ENCODE peak calls at places on chromosomes 3 and 15, in eight cellular contexts. X is HCT116; A is OCI-LY7; D is heart right ventricle; G is CD8-positive, alpha-beta memory T cell; B is cardiac muscle cell; T is MM.1S; R is A549. C is an unnamed sample. For H3K4me1, the result is how much of the 10 kb centered on the place peaks cover.

GRCh38 chr3:71579934-71580318 is 3.6 kb downstream of the FOXP1 start:
- DNase-seq in T (no peak), R (peak), A (peak), X (no peak), G (no peak), D (no peak), B (peak), C (peak)

GRCh38 chr15:41289953-41290352 is 42.4 kb downstream of the OIP5 start:
- DNase-seq in T (no peak), A (no peak), D (no peak), B (no peak), G (no peak), R (no peak), X (no peak), C (no peak)

GRCh38 chr15:45522179-45522930 is at the start of gene SLC30A4:
- DNase-seq in D (peak), G (peak), A (peak), T (peak), B (peak), X (no peak), R (peak), C (peak)

GRCh38 chr3:71201939-71202338 is 381.6 kb downstream of the FOXP1 start:
- DNase-seq in R (no peak), B (peak), D (peak), G (no peak), T (no peak), A (no peak), X (no peak), C (no peak)

GRCh38 chr3:58722526-58722925 is 56.0 kb upstream of the FAM3D start:
- DNase-seq in X (no peak), T (no peak), R (no peak), B (no peak), D (no peak), A (no peak), G (no peak), C (no peak)

GRCh38 chr15:66827039-66827697 is 125.1 kb downstream of the SMAD6 start:
- DNase-seq in R (no peak), G (no peak), T (no peak), X (no peak), D (no peak), A (no peak), B (no peak), C (no peak)

GRCh38 chr15:40914486-40914885 is 14.7 kb upstream of the DLL4 start:
- DNase-seq in B (no peak), A (peak), D (no peak), G (no peak), R (no peak), X (no peak), T (no peak), C (no peak)

GRCh38 chr3:71152892-71153265 is 430.6 kb downstream of the FOXP1 start:
- DNase-seq in X (no peak), D (no peak), R (no peak), A (no peak), G (no peak), B (no peak), T (no peak), C (peak)

GRCh38 chr15:52236015-52236414 is 44.8 kb upstream of the GNB5 start:
- DNase-seq in T (no peak), A (no peak), D (no peak), B (peak), G (no peak), R (no peak), X (no peak), C (no peak)

GRCh38 chr3:126816956-126817777 is 113.1 kb downstream of the CHCHD6 start:
- DNase-seq in X (no peak), R (no peak), A (no peak), T (peak), D (no peak), G (no peak), B (peak), C (no peak)

GRCh38 chr15:57537072-57537471 is 54.6 kb upstream of the MYZAP start:
- DNase-seq in B (peak), X (peak), R (peak), D (no peak), G (no peak), A (no peak), T (no peak), C (no peak)

GRCh38 chr3:42189746-42190145 is 76.2 kb downstream of the CCK start:
- DNase-seq in B (no peak), R (no peak), D (no peak), X (no peak), G (no peak), A (no peak), T (no peak), C (no peak)

GRCh38 chr3:37741644-37742043 is 120.0 kb upstream of the CTDSPL start:
- DNase-seq in R (peak), B (peak), G (no peak), D (peak), X (peak), T (no peak), A (peak), C (no peak)

GRCh38 chr15:92000709-92001108 is 147.2 kb downstream of the SLCO3A1 start:
- DNase-seq in G (no peak), R (no peak), D (no peak), B (no peak), T (no peak), A (peak), X (no peak), C (no peak)

GRCh38 chr3:146501752-146502151 is 32.4 kb upstream of the PLSCR2 start:
- DNase-seq in A (no peak), R (no peak), T (no peak), B (no peak), X (no peak), G (no peak), D (no peak), C (no peak)

GRCh38 chr15:75156306-75157215 is 45.1 kb upstream of the C15orf39 start:
- DNase-seq in T (no peak), R (peak), A (no peak), G (no peak), X (no peak), B (no peak), D (no peak), C (peak)

GRCh38 chr15:58453931-58454793 is 22.4 kb downstream of the LIPC start:
- DNase-seq in X (no peak), G (no peak), T (no peak), B (no peak), A (no peak), D (no peak), R (no peak), C (no peak)

GRCh38 chr3:42500909-42501308 is 1.5 kb upstream of the VIPR1 start:
- DNase-seq in G (no peak), T (no peak), D (no peak), B (no peak), R (no peak), X (no peak), A (no peak), C (no peak)

GRCh38 chr15:65032823-65033537 is 3.5 kb upstream of the MTFMT start:
- DNase-seq in T (peak), D (peak), B (peak), A (peak), G (peak), R (peak), X (peak), C (peak)

GRCh38 chr3:153396581-153396980 is 234.6 kb downstream of the RAP2B start:
- DNase-seq in T (peak), D (no peak), X (no peak), R (no peak), B (no peak), G (no peak), A (no peak), C (no peak)

GRCh38 chr3:30637310-30638227 is 31.2 kb downstream of the TGFBR2 start:
- DNase-seq in G (no peak), T (no peak), A (no peak), D (no peak), X (no peak), B (no peak), R (no peak), C (no peak)

GRCh38 chr3:177035678-177036077 is 161.6 kb downstream of the TBL1XR1 start:
- DNase-seq in B (no peak), R (no peak), X (no peak), D (no peak), T (no peak), A (no peak), G (no peak), C (no peak)

GRCh38 chr3:58271901-58272501 is 34.0 kb upstream of the RPP14 start:
- DNase-seq in X (peak), T (no peak), B (peak), D (no peak), A (no peak), R (peak), G (no peak), C (no peak)

GRCh38 chr3:8987673-8988655 is 24.7 kb upstream of the RAD18 start:
- DNase-seq in T (peak), D (peak), X (peak), B (peak), R (peak), A (peak), G (peak), C (peak)

GRCh38 chr15:95262866-95263564 is 1031.7 kb downstream of the MCTP2 start:
- DNase-seq in A (no peak), X (no peak), D (no peak), G (no peak), B (peak), T (no peak), R (no peak), C (no peak)

GRCh38 chr3:32842987-32843386 is 25.2 kb downstream of the TRIM71 start:
- DNase-seq in X (no peak), R (no peak), B (no peak), D (no peak), A (no peak), T (no peak), G (no peak), C (no peak)

GRCh38 chr3:32843504-32844321 is 25.9 kb downstream of the TRIM71 start:
- DNase-seq in G (no peak), X (no peak), T (no peak), R (no peak), A (no peak), B (no peak), D (no peak), C (no peak)

GRCh38 chr3:32842531-32842931 is 24.7 kb downstream of the TRIM71 start:
- DNase-seq in D (no peak), X (no peak), B (no peak), T (peak), A (peak), G (no peak), R (no peak), C (no peak)

GRCh38 chr3:32844322-32844654 is 26.5 kb downstream of the TRIM71 start:
- DNase-seq in A (no peak), G (no peak), T (no peak), B (no peak), R (no peak), X (no peak), D (no peak), C (no peak)

GRCh38 chr3:32844914-32845313 is 27.1 kb downstream of the TRIM71 start:
- DNase-seq in D (no peak), X (no peak), B (no peak), G (no peak), A (no peak), T (no peak), R (no peak), C (no peak)
- H3K4me1 ChIP-seq in D (under half), X (under half), B (half or more), G (under half), A (under half), T (under half), R (under half), C (half or more)

GRCh38 chr3:175792245-175792644 is 933.1 kb downstream of the NAALADL2 start:
- DNase-seq in R (no peak), T (no peak), A (no peak), X (no peak), B (no peak), G (no peak), D (no peak), C (no peak)
- H3K4me3 ChIP-seq in R (no peak), T (no peak), A (no peak), X (no peak), B (no peak), G (no peak), D (no peak), C (no peak)

GRCh38 chr15:68623301-68623892 is 44.6 kb downstream of the CORO2B start:
- DNase-seq in X (no peak), R (no peak), B (no peak), G (no peak), A (no peak), T (no peak), D (peak), C (no peak)
- H3K4me1 ChIP-seq in X (under half), R (under half), B (under half), G (under half), A (half or more), T (under half), D (under half), C (under half)

GRCh38 chr3:157498374-157498773 is 4.8 kb downstream of the VEPH1 start:
- DNase-seq in D (no peak), A (no peak), T (no peak), X (no peak), G (no peak), B (no peak), R (no peak), C (no peak)

GRCh38 chr3:157499342-157499963 is 3.8 kb downstream of the VEPH1 start:
- DNase-seq in R (peak), G (no peak), B (peak), X (peak), D (no peak), T (peak), A (no peak), C (peak)

GRCh38 chr3:157502916-157503620 is at the start of gene VEPH1:
- DNase-seq in B (peak), D (no peak), A (no peak), G (no peak), R (peak), X (no peak), T (no peak), C (peak)

GRCh38 chr3:157501863-157502262 is 1.4 kb downstream of the VEPH1 start:
- DNase-seq in G (no peak), D (no peak), T (no peak), X (no peak), R (no peak), B (no peak), A (no peak), C (no peak)

GRCh38 chr3:157500232-157500631 is 3.0 kb downstream of the VEPH1 start:
- DNase-seq in T (no peak), A (no peak), G (no peak), B (no peak), X (peak), R (peak), D (no peak), C (no peak)
- H3K4me3 ChIP-seq in T (peak), A (no peak), G (no peak), B (no peak), X (peak), R (no peak), D (no peak), C (no peak)

DNA sequence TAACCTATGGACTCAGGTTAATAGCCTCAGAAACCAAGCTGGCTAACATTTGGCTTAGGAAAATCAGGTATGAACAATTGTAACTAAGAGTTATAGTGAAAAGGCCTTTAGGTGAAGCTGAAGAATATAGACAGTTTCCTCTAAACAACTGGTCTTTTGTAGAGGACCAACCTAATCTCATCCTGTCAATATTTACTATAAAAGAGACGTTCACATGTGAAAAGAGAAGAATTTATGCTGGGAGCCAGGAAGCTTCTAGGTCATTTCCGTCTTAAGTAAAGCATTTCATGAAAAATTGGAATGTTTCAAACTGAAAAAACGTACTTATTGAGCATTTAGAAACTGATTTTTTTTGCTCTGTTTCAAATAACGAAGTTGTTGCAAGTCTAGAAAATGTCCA is 764.3 kb upstream of the GOLIM4 start:
- DNase-seq in R (no peak), G (no peak), X (no peak), D (no peak), B (no peak), A (no peak), T (no peak), C (no peak)
- H3K4me1 ChIP-seq in R (under half), G (under half), X (under half), D (under half), B (under half), A (under half), T (under half), C (under half)

GRCh38 chr15:70031680-70032079 is 66.0 kb downstream of the TLE3 start:
- DNase-seq in B (no peak), A (no peak), T (no peak), G (no peak), X (no peak), R (no peak), D (no peak), C (no peak)

GRCh38 chr15:70034141-70034540 is 63.6 kb downstream of the TLE3 start:
- DNase-seq in R (no peak), B (no peak), G (peak), T (no peak), X (no peak), D (no peak), A (no peak), C (no peak)

GRCh38 chr15:70033529-70034140 is 64.1 kb downstream of the TLE3 start:
- DNase-seq in G (peak), R (no peak), B (peak), X (no peak), D (no peak), A (no peak), T (no peak), C (no peak)

GRCh38 chr15:70032509-70032908 is 65.2 kb downstream of the TLE3 start:
- DNase-seq in T (no peak), A (no peak), R (no peak), D (no peak), X (no peak), B (no peak), G (no peak), C (no peak)

GRCh38 chr15:70033109-70033508 is 64.6 kb downstream of the TLE3 start:
- DNase-seq in G (no peak), A (no peak), B (peak), X (no peak), R (no peak), T (no peak), D (no peak), C (no peak)
- H3K4me3 ChIP-seq in G (no peak), A (no peak), B (no peak), X (no peak), R (no peak), T (no peak), D (no peak), C (no peak)

C was measured in Caco-2.